ENCODE peak calls at places on chromosomes 12 and 14, in seven cellular contexts. G, Y, X, T, F, Q and K are unnamed samples.

GRCh38 chr14:28779416-28779941 is 12.9 kb downstream of the FOXG1 start:
- DNase-seq in F (no peak), G (no peak), Y (no peak), T (no peak), X (no peak), Q (no peak), K (no peak)

GRCh38 chr12:106428379-106428778 is 70.8 kb downstream of the POLR3B start:
- DNase-seq in T (no peak), X (no peak), G (peak), Q (no peak), Y (no peak), F (no peak), K (peak)

GRCh38 chr14:79641371-79641770 is 569.9 kb downstream of the DIO2 start:
- DNase-seq in X (no peak), Q (no peak), T (no peak), Y (no peak), G (no peak), F (no peak), K (no peak)

GRCh38 chr14:55832122-55832911 is 252.3 kb downstream of the KTN1 start:
- DNase-seq in Y (no peak), G (no peak), X (no peak), Q (no peak), T (peak), F (no peak), K (peak)

GRCh38 chr12:75842119-75842518 is 189.5 kb downstream of the PHLDA1 start:
- DNase-seq in X (no peak), G (no peak), F (no peak), T (no peak), Y (no peak), Q (no peak), K (no peak)

GRCh38 chr12:16609140-16609539 is 3.2 kb upstream of the LMO3 start:
- DNase-seq in X (no peak), Q (no peak), Y (no peak), T (no peak), G (no peak), F (no peak), K (no peak)

GRCh38 chr12:24280085-24280842 is 330.8 kb upstream of the SOX5 start:
- DNase-seq in Y (no peak), X (no peak), F (no peak), G (no peak), Q (no peak), T (no peak), K (no peak)

GRCh38 chr12:100956311-100956852 is 161.8 kb downstream of the ANO4 start:
- DNase-seq in F (no peak), T (no peak), G (no peak), Y (no peak), X (no peak), Q (no peak), K (no peak)

GRCh38 chr12:40152783-40153383 is 47.0 kb upstream of the SLC2A13 start:
- DNase-seq in Y (no peak), F (no peak), X (peak), G (peak), T (peak), Q (peak), K (peak)

GRCh38 chr12:68425998-68426397 is 93.8 kb upstream of the MDM1 start:
- DNase-seq in Y (no peak), T (no peak), F (no peak), X (no peak), Q (peak), G (no peak), K (peak)

GRCh38 chr12:106097011-106097410 is 41.7 kb downstream of the NUAK1 start:
- DNase-seq in T (no peak), Q (no peak), Y (no peak), F (no peak), G (no peak), X (no peak), K (no peak)

GRCh38 chr12:14618990-14619389 is 51.3 kb upstream of the PLBD1 start:
- DNase-seq in T (peak), F (no peak), X (no peak), Y (no peak), Q (peak), G (peak), K (peak)

GRCh38 chr12:103808239-103808880 is 32.7 kb downstream of the NT5DC3 start:
- DNase-seq in T (no peak), F (no peak), Q (no peak), G (no peak), Y (no peak), X (no peak), K (no peak)

GRCh38 chr14:92391746-92392145 is 68.8 kb downstream of the SLC24A4 start:
- DNase-seq in T (no peak), Y (no peak), F (no peak), X (no peak), G (no peak), Q (no peak), K (no peak)

GRCh38 chr12:6965026-6965661 is 5.3 kb downstream of the PHB2 start:
- DNase-seq in Y (peak), T (peak), F (peak), G (peak), Q (peak), X (peak), K (peak)

GRCh38 chr12:68368332-68368731 is 36.2 kb upstream of the MDM1 start:
- DNase-seq in F (no peak), X (no peak), Q (no peak), G (no peak), Y (no peak), T (peak), K (no peak)

GRCh38 chr14:27427796-27428195 is 830.0 kb upstream of the NOVA1 start:
- DNase-seq in T (peak), Y (no peak), F (no peak), X (no peak), Q (no peak), G (no peak), K (peak)

GRCh38 chr14:92366237-92366636 is 43.3 kb downstream of the SLC24A4 start:
- DNase-seq in G (no peak), Q (no peak), T (no peak), F (no peak), Y (no peak), X (no peak), K (no peak)

GRCh38 chr12:77667101-77667500 is 163.6 kb upstream of the NAV3 start:
- DNase-seq in G (no peak), T (no peak), Y (no peak), F (peak), X (no peak), Q (no peak), K (no peak)

GRCh38 chr12:66405395-66405794 is 103.1 kb downstream of the HELB start:
- DNase-seq in G (no peak), X (no peak), Y (no peak), Q (peak), F (no peak), T (no peak), K (peak)

GRCh38 chr14:102760485-102761193 is 16.6 kb upstream of the TRAF3 start:
- DNase-seq in Y (no peak), X (no peak), T (no peak), G (no peak), F (no peak), Q (no peak), K (no peak)

GRCh38 chr12:132276066-132276719 is 53.2 kb downstream of the GALNT9 start:
- DNase-seq in G (no peak), Q (no peak), T (no peak), Y (no peak), X (no peak), F (no peak), K (no peak)

GRCh38 chr12:107642240-107642639 is 43.4 kb upstream of the PWP1 start:
- DNase-seq in X (no peak), Q (no peak), Y (no peak), T (no peak), F (no peak), G (no peak), K (no peak)

GRCh38 chr12:53695148-53696138 is 19.6 kb upstream of the ATP5MC2 start:
- DNase-seq in T (peak), G (no peak), Q (peak), Y (no peak), F (peak), X (no peak), K (peak)

GRCh38 chr12:93361159-93361919 is 16.4 kb upstream of the NUDT4 start:
- DNase-seq in F (no peak), Q (no peak), G (no peak), Y (no peak), X (no peak), T (no peak), K (no peak)

GRCh38 chr12:107468976-107469375 is 216.6 kb upstream of the PWP1 start:
- DNase-seq in Y (no peak), Q (no peak), G (no peak), T (no peak), F (no peak), X (no peak), K (no peak)